ENCODE peak calls at places on chromosomes 5 and 9, in ten cellular contexts. N, F, Q, X, K, A, S, T, D and I are unnamed samples.

GRCh38 chr9:70519912-70520724 is 105.7 kb upstream of the KLF9 start:
- DNase-seq in N (no peak), F (no peak), Q (no peak), X (no peak), K (no peak), A (no peak), S (no peak), T (no peak), D (no peak), I (no peak)

GRCh38 chr5:96714951-96715451 is 52.8 kb downstream of the CAST start:
- DNase-seq in N (peak; percentile 83), F (no peak), Q (peak; percentile 84), X (no peak), K (peak; percentile 52), A (peak; percentile 91), S (peak; percentile 41), T (peak; percentile 57), D (no peak), I (no peak)

GRCh38 chr5:125093776-125094175 is 347.3 kb upstream of the ZNF608 start:
- DNase-seq in N (no peak), F (no peak), Q (peak; percentile 86), X (no peak), K (peak; percentile 72), A (peak; percentile 77), S (no peak), T (no peak), D (no peak), I (no peak)

GRCh38 chr9:121944741-121945191 is 148.3 kb downstream of the TTLL11 start:
- DNase-seq in N (no peak), F (no peak), Q (peak; percentile 85), X (no peak), K (peak; percentile 89), A (peak; percentile 21), S (no peak), T (no peak), D (no peak), I (no peak)

GRCh38 chr5:93654676-93655075 is 71.7 kb downstream of the NR2F1 start:
- DNase-seq in N (no peak), F (no peak), Q (peak; percentile 12), X (no peak), K (no peak), A (peak; percentile 24), S (no peak), T (no peak), D (no peak), I (no peak)

GRCh38 chr5:95647331-95647659 is 718 bp downstream of the RFESD start:
- DNase-seq in N (no peak), F (no peak), Q (no peak), X (no peak), K (no peak), A (no peak), S (no peak), T (no peak), D (no peak), I (no peak)

GRCh38 chr9:93598647-93599241 is 22.4 kb downstream of the PHF2 start:
- DNase-seq in N (no peak), F (no peak), Q (no peak), X (no peak), K (no peak), A (no peak), S (no peak), T (no peak), D (peak; percentile 52), I (no peak)

GRCh38 chr5:134551891-134552290 is 26.4 kb downstream of the JADE2 start:
- DNase-seq in N (no peak), F (no peak), Q (no peak), X (no peak), K (peak; percentile 69), A (no peak), S (no peak), T (no peak), D (no peak), I (no peak)

GRCh38 chr5:31415009-31415923 is 116.6 kb downstream of the DROSHA start:
- DNase-seq in N (no peak), F (no peak), Q (no peak), X (no peak), K (no peak), A (peak; percentile 13), S (no peak), T (no peak), D (no peak), I (no peak)

GRCh38 chr5:2068515-2068914 is 185.8 kb upstream of the IRX4 start:
- DNase-seq in N (no peak), F (no peak), Q (no peak), X (no peak), K (no peak), A (no peak), S (no peak), T (no peak), D (no peak), I (no peak)

GRCh38 chr9:136352682-136353081 is 10.9 kb downstream of the DNLZ start:
- DNase-seq in N (no peak), F (no peak), Q (no peak), X (no peak), K (no peak), A (no peak), S (no peak), T (no peak), D (no peak), I (no peak)

GRCh38 chr5:172637122-172637580 is 3.9 kb upstream of the NEURL1B start:
- DNase-seq in N (no peak), F (no peak), Q (no peak), X (peak; percentile 92), K (no peak), A (no peak), S (no peak), T (no peak), D (no peak), I (no peak)

GRCh38 chr9:129544766-129545165 is 76.1 kb downstream of the C9orf50 start:
- DNase-seq in N (no peak), F (no peak), Q (peak; percentile 28), X (no peak), K (peak; percentile 18), A (peak; percentile 18), S (no peak), T (no peak), D (no peak), I (no peak)

GRCh38 chr5:108523360-108523759 is 141.5 kb upstream of the FBXL17 start:
- DNase-seq in N (no peak), F (no peak), Q (no peak), X (no peak), K (no peak), A (no peak), S (no peak), T (no peak), D (no peak), I (no peak)

GRCh38 chr5:6370580-6370979 is 7.8 kb downstream of the MED10 start:
- DNase-seq in N (no peak), F (no peak), Q (no peak), X (no peak), K (no peak), A (no peak), S (no peak), T (no peak), D (no peak), I (no peak)

GRCh38 chr9:69425402-69425801 is 100.4 kb downstream of the ENTREP1 start:
- DNase-seq in N (no peak), F (no peak), Q (no peak), X (no peak), K (peak; percentile 14), A (no peak), S (no peak), T (no peak), D (no peak), I (no peak)

DNA sequence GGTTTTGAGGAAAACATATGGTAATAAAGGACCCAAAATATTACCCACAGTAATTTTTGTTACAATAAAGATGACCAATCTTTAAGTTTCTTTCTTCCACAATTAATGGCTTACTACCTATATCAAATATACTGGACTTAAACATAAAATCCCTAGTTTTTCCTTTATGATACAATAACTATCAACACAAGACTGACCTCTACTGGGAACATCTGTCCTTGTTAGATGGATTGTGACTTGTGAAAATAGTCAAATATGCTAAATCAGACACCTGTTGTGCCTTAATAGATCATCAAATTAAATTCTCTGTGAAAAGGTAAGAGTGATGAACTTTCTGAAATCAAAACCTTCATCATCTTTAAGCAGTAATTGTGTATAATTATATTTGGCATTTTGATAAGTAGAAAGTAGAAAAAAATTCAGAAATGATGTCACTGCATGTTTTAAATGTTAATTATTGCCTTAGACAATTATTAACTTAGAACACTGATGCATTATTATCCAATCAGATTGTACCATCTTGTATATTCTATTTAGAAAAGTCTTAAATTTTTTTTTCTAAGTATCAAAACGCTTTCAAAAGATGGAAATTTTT is 113.6 kb downstream of the DEPDC1B start:
- DNase-seq in N (no peak), F (no peak), Q (peak; percentile 9), X (no peak), K (peak; percentile 12), A (peak; percentile 58), S (no peak), T (no peak), D (no peak), I (no peak)
- TF ChIP-seq CTCF in N (peak; percentile 58), F (peak; percentile 7), Q (peak; percentile 43), X (no peak), K (peak; percentile 57), A (peak; percentile 27), S (no peak), T (peak; percentile 25), D (no peak), I (no peak)

DNA sequence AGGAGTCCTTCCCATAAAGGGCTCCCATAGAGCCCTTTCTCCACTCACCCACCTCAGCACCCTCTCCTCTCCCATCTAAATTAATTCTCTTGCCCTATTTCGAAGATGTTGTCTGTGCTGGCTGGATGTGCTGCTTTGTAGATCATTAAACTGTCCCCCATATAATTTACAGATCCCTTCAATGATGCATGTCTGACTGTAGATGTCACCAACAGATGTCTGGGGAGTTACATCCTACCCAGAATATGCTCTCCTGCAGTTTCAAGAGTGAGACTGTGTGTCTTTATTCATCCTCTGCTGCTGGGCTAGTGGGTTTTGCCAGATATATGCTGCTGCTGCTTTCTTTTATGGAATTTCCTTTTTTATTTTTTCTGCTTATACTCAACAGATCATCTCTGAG is 351.2 kb downstream of the MLLT3 start:
- DNase-seq in N (no peak), F (no peak), Q (no peak), X (no peak), K (no peak), A (no peak), S (no peak), T (no peak), D (no peak), I (no peak)
- TF ChIP-seq CTCF in N (no peak), F (no peak), Q (no peak), X (no peak), K (no peak), A (no peak), S (no peak), T (no peak), D (no peak), I (no peak)

DNA sequence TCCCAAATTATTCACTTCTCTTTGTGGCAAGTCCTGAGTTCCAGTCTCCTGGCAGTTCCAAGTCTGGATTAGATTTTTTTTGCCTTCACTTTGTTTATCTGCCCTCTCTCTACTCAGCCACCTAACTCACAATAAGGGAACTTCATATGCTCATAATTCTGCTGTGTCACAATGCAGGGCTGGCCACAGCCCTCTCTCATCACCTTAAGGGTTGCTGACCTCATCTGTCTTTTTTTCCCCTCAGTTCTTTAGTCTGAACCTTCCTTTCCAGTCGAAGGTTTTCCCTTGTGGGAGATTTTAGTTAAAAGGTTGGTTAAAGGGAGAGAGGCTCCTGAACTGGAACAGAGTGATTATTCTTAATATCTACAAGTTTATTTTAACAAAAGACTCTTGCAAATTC is 4.1 kb downstream of the BAG1 start:
- DNase-seq in N (no peak), F (no peak), Q (no peak), X (no peak), K (no peak), A (no peak), S (no peak), T (no peak), D (no peak), I (no peak)
- TF ChIP-seq CTCF in N (no peak), F (no peak), Q (no peak), X (no peak), K (no peak), A (no peak), S (no peak), T (no peak), D (no peak), I (no peak)

GRCh38 chr5:165161204-165161603 is 1655.8 kb downstream of the MAT2B start:
- DNase-seq in N (no peak), F (no peak), Q (no peak), X (no peak), K (no peak), A (no peak), S (no peak), T (no peak), D (no peak), I (no peak)
- TF ChIP-seq CTCF in N (no peak), F (no peak), Q (peak; percentile 6), X (no peak), K (no peak), A (no peak), S (no peak), T (peak; percentile 34), D (no peak), I (no peak)